ENCODE peak calls at places on chromosome 3, in six cellular contexts. One of them, this sample, is unnamed.

GRCh38 chr3:66997560-66998074 is 490 bp upstream of the KBTBD8 start:
- DNase-seq in heart left ventricle: peak
- DNase-seq in astrocyte of the cerebellum: peak
- DNase-seq in activated naive CD8-positive, alpha-beta T cell treated with anti-CD3 and anti-CD28 coated beads, Interleukin-2, amount 50 U/mL, for 16 hours: no peak
- DNase-seq in GDM1: no peak
- DNase-seq in SK-N-SH: no peak
- DNase-seq in this sample: peak

GRCh38 chr3:37624276-37624675 is 237.4 kb upstream of the CTDSPL start:
- DNase-seq in heart left ventricle: no peak
- DNase-seq in astrocyte of the cerebellum: no peak
- DNase-seq in activated naive CD8-positive, alpha-beta T cell treated with anti-CD3 and anti-CD28 coated beads, Interleukin-2, amount 50 U/mL, for 16 hours: no peak
- DNase-seq in GDM1: no peak
- DNase-seq in SK-N-SH: no peak
- DNase-seq in this sample: no peak

GRCh38 chr3:42292009-42292408 is 26.0 kb upstream of the CCK start:
- DNase-seq in heart left ventricle: no peak
- DNase-seq in astrocyte of the cerebellum: no peak
- DNase-seq in activated naive CD8-positive, alpha-beta T cell treated with anti-CD3 and anti-CD28 coated beads, Interleukin-2, amount 50 U/mL, for 16 hours: no peak
- DNase-seq in GDM1: no peak
- DNase-seq in SK-N-SH: no peak
- DNase-seq in this sample: no peak

GRCh38 chr3:46897829-46898320 is 20.4 kb downstream of the PTH1R start:
- DNase-seq in heart left ventricle: no peak
- DNase-seq in astrocyte of the cerebellum: no peak
- DNase-seq in activated naive CD8-positive, alpha-beta T cell treated with anti-CD3 and anti-CD28 coated beads, Interleukin-2, amount 50 U/mL, for 16 hours: no peak
- DNase-seq in GDM1: no peak
- DNase-seq in SK-N-SH: no peak
- DNase-seq in this sample: no peak

GRCh38 chr3:195551381-195551978 is 8.4 kb upstream of the PPP1R2 start:
- DNase-seq in heart left ventricle: peak
- DNase-seq in astrocyte of the cerebellum: no peak
- DNase-seq in activated naive CD8-positive, alpha-beta T cell treated with anti-CD3 and anti-CD28 coated beads, Interleukin-2, amount 50 U/mL, for 16 hours: no peak
- DNase-seq in GDM1: no peak
- DNase-seq in SK-N-SH: no peak
- DNase-seq in this sample: peak

GRCh38 chr3:13512451-13512850 is 32.3 kb downstream of the HDAC11 start:
- DNase-seq in heart left ventricle: no peak
- DNase-seq in astrocyte of the cerebellum: no peak
- DNase-seq in activated naive CD8-positive, alpha-beta T cell treated with anti-CD3 and anti-CD28 coated beads, Interleukin-2, amount 50 U/mL, for 16 hours: no peak
- DNase-seq in GDM1: no peak
- DNase-seq in SK-N-SH: no peak
- DNase-seq in this sample: no peak

GRCh38 chr3:52280046-52280445 is 1.6 kb upstream of the WDR82 start:
- DNase-seq in heart left ventricle: no peak
- DNase-seq in astrocyte of the cerebellum: peak
- DNase-seq in activated naive CD8-positive, alpha-beta T cell treated with anti-CD3 and anti-CD28 coated beads, Interleukin-2, amount 50 U/mL, for 16 hours: no peak
- DNase-seq in GDM1: no peak
- DNase-seq in SK-N-SH: peak
- DNase-seq in this sample: no peak

GRCh38 chr3:105613120-105613519 is 246.4 kb downstream of the ALCAM start:
- DNase-seq in heart left ventricle: no peak
- DNase-seq in astrocyte of the cerebellum: no peak
- DNase-seq in activated naive CD8-positive, alpha-beta T cell treated with anti-CD3 and anti-CD28 coated beads, Interleukin-2, amount 50 U/mL, for 16 hours: no peak
- DNase-seq in GDM1: no peak
- DNase-seq in SK-N-SH: no peak
- DNase-seq in this sample: no peak

GRCh38 chr3:141659821-141660597 is 78.1 kb upstream of the RNF7 start:
- DNase-seq in heart left ventricle: peak
- DNase-seq in astrocyte of the cerebellum: no peak
- DNase-seq in activated naive CD8-positive, alpha-beta T cell treated with anti-CD3 and anti-CD28 coated beads, Interleukin-2, amount 50 U/mL, for 16 hours: no peak
- DNase-seq in GDM1: no peak
- DNase-seq in SK-N-SH: peak
- DNase-seq in this sample: peak

GRCh38 chr3:192408721-192409151 is 318.6 kb downstream of the FGF12 start:
- DNase-seq in heart left ventricle: peak
- DNase-seq in astrocyte of the cerebellum: no peak
- DNase-seq in activated naive CD8-positive, alpha-beta T cell treated with anti-CD3 and anti-CD28 coated beads, Interleukin-2, amount 50 U/mL, for 16 hours: no peak
- DNase-seq in GDM1: no peak
- DNase-seq in SK-N-SH: peak
- DNase-seq in this sample: peak

GRCh38 chr3:170108955-170109354 is 71.2 kb downstream of the GPR160 start:
- DNase-seq in heart left ventricle: no peak
- DNase-seq in astrocyte of the cerebellum: no peak
- DNase-seq in activated naive CD8-positive, alpha-beta T cell treated with anti-CD3 and anti-CD28 coated beads, Interleukin-2, amount 50 U/mL, for 16 hours: no peak
- DNase-seq in GDM1: no peak
- DNase-seq in SK-N-SH: no peak
- DNase-seq in this sample: no peak